ENCODE peak calls at places on chromosomes 12 and 14, in four cellular contexts. W is M059J, C is psoas muscle, O is NCI-H1092 treated with DMSO at 0.1 percent for 48 hours. Y is an unnamed sample.

GRCh38 chr12:78431931-78432330 is 432.6 kb upstream of the SYT1 start:
- DNase-seq in O (no peak), W (peak), C (no peak), Y (no peak)

GRCh38 chr12:61713121-61713520 is 547.1 kb upstream of the USP15 start:
- DNase-seq in W (no peak), O (no peak), C (no peak), Y (no peak)

GRCh38 chr12:3101309-3102022 is 24.3 kb downstream of the TSPAN9 start:
- DNase-seq in O (no peak), W (peak), C (no peak), Y (no peak)

GRCh38 chr12:120751389-120751788 is 25.8 kb downstream of the ACADS start:
- DNase-seq in W (no peak), O (no peak), C (no peak), Y (no peak)

GRCh38 chr12:3704512-3705348 is 48.2 kb downstream of the CRACR2A start:
- DNase-seq in W (no peak), O (no peak), C (no peak), Y (no peak)

GRCh38 chr14:53368714-53369191 is 215.6 kb upstream of the DDHD1 start:
- DNase-seq in W (peak), C (no peak), O (no peak), Y (no peak)

GRCh38 chr14:77007975-77008421 is 20.5 kb downstream of the IRF2BPL start:
- DNase-seq in W (no peak), O (peak), C (peak), Y (peak)

GRCh38 chr12:121990692-121991603 is 30.7 kb upstream of the BCL7A start:
- DNase-seq in C (no peak), W (no peak), O (no peak), Y (no peak)

GRCh38 chr14:28001002-28001401 is 765.6 kb upstream of the FOXG1 start:
- DNase-seq in O (no peak), C (no peak), W (no peak), Y (no peak)

GRCh38 chr14:50311337-50311973 is 574 bp downstream of the L2HGDH start:
- DNase-seq in O (no peak), W (no peak), C (no peak), Y (no peak)